ENCODE peak calls at places on chromosome 21, in four cellular contexts. R is pancreas, X is astrocyte of the cerebellum, M is spleen. O is an unnamed sample.

GRCh38 chr21:26850116-26850643 is 5.0 kb upstream of the ADAMTS1 start:
- DNase-seq in R (no peak), X (no peak), M (no peak), O (no peak)

GRCh38 chr21:35273331-35273730 is 224.2 kb upstream of the RUNX1 start:
- DNase-seq in R (no peak), X (no peak), M (no peak), O (no peak)

GRCh38 chr21:14836950-14837349 is 227.8 kb downstream of the NRIP1 start:
- DNase-seq in R (no peak), X (no peak), M (no peak), O (no peak)

GRCh38 chr21:40634141-40634540 is 212.8 kb downstream of the DSCAM start:
- DNase-seq in R (no peak), X (no peak), M (no peak), O (no peak)

GRCh38 chr21:25639922-25640670 is 1.0 kb downstream of the JAM2 start:
- DNase-seq in R (no peak), X (no peak), M (peak), O (no peak)

GRCh38 chr21:27806261-27806660 is 839.4 kb upstream of the ADAMTS5 start:
- DNase-seq in R (no peak), X (no peak), M (no peak), O (no peak)

GRCh38 chr21:17270234-17270633 is 242.6 kb upstream of the CXADR start:
- DNase-seq in R (no peak), X (peak), M (no peak), O (peak)

GRCh38 chr21:28336299-28336698 is 656.4 kb downstream of the LTN1 start:
- DNase-seq in R (peak), X (peak), M (no peak), O (peak)

GRCh38 chr21:14531927-14532326 is 14.2 kb downstream of the SAMSN1 start:
- DNase-seq in R (no peak), X (no peak), M (no peak), O (no peak)

GRCh38 chr21:25835397-25835796 is 100.6 kb downstream of the GABPA start:
- DNase-seq in R (no peak), X (no peak), M (no peak), O (no peak)

GRCh38 chr21:41897690-41898089 is 18.5 kb upstream of the PRDM15 start:
- DNase-seq in R (no peak), X (no peak), M (peak), O (no peak)
- H3K4me3 ChIP-seq in R (no peak), X (no peak), M (no peak), O (no peak)

DNA sequence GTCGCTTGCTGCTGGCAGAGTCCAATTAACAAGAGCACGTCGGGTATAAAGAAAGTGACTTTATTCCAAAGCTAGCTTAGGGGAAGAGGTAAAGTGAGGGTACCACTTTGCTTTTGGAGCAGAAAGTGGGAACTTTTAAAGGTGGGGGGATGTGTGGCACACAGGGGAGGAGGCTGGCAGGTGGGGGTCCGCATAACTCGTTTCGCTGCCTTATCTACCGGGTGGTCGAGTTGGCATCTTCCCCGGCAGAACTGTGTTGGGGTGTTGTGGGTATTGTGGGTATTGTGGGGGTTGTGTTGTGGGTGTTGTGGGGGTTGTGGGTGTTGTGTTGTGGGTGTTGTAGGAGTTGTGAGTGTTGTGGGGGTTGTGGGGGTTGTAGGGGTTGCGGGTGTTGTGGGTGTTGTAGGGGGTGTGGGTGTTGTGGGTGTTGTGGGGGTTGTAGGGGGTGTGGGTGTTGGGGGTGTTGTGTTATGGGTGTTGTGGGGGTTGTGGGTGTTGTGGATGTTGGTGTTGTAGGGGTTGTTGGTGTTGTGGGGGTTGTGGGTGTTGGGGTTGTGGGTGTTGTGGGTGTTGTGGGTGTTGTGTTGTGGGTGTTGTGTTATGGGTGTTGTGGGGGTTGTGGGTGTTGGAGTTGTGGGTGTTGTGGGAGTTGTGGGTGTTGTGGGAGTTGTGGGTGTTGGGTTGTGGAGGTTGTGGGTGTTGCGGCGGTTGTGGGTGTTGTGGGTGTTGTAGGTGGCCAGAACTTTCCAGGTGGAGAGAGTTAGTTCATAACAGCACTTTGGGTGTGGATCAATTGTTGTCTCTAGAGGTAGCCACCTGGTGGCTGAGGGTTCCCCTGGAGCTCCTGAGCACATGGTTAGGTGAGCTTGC is 52.7 kb downstream of the AGPAT3 start:
- DNase-seq in R (no peak), X (no peak), M (peak), O (no peak)
- TF ChIP-seq CTCF in R (no peak), X (no peak), M (no peak), O (no peak)

GRCh38 chr21:36297555-36297937 is 22.5 kb upstream of the MORC3 start:
- DNase-seq in R (no peak), X (no peak), M (no peak), O (no peak)
- H3K4me3 ChIP-seq in R (no peak), X (no peak), M (peak), O (no peak)

DNA sequence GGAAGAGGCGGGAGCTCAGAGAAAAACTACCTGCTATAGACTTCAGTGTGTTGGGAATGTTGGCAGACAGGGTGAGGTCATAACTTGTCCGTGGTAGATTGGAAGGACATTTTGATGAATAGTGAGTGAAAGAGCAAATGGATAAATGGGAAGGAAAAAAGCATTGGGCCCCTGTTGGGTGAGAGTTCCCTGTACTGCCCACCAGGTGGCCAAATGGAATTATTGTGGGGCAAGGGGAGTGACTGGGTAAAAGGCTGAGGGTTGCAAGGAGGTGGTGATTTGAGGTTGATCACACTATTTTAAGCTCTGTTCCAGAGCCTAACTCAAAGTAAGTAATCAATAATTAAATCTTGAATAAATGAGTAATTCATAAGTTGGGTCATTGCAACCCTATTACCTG is 60.4 kb downstream of the MRPS6 start:
- DNase-seq in R (no peak), X (no peak), M (no peak), O (no peak)
- TF ChIP-seq CTCF in R (no peak), X (peak), M (no peak), O (peak)

GRCh38 chr21:45983981-45984551 is 2.5 kb downstream of the COL6A1 start:
- DNase-seq in R (no peak), X (no peak), M (peak), O (no peak)
- H3K4me3 ChIP-seq in R (no peak), X (peak), M (peak), O (peak)

O was measured in AG04450.